ENCODE peak calls at places on chromosomes 5 and 9, in six cellular contexts. B, X, M, Z, N and K are unnamed samples.

GRCh38 chr5:74257645-74258328 is 382.7 kb downstream of the ENC1 start:
- DNase-seq in B (peak), X (peak), M (no peak), Z (peak), N (peak), K (no peak)

GRCh38 chr5:58410441-58410840 is 49.4 kb downstream of the PLK2 start:
- DNase-seq in B (no peak), X (no peak), M (no peak), Z (peak), N (peak), K (no peak)

GRCh38 chr5:32317056-32317455 is 4.3 kb upstream of the MTMR12 start:
- DNase-seq in B (no peak), X (no peak), M (no peak), Z (no peak), N (no peak), K (no peak)

GRCh38 chr5:140182075-140182709 is 7.2 kb downstream of the CYSTM1 start:
- DNase-seq in B (no peak), X (peak), M (no peak), Z (peak), N (no peak), K (no peak)

GRCh38 chr5:19424506-19424905 is 563.5 kb downstream of the CDH18 start:
- DNase-seq in B (no peak), X (no peak), M (no peak), Z (no peak), N (no peak), K (no peak)

GRCh38 chr9:73215249-73215648 is 63.6 kb downstream of the ANXA1 start:
- DNase-seq in B (no peak), X (no peak), M (no peak), Z (no peak), N (no peak), K (no peak)

GRCh38 chr5:7415123-7415522 is 19.2 kb downstream of the ADCY2 start:
- DNase-seq in B (no peak), X (no peak), M (no peak), Z (no peak), N (no peak), K (no peak)

GRCh38 chr5:1174122-1174936 is 27.1 kb upstream of the SLC6A19 start:
- DNase-seq in B (peak), X (peak), M (peak), Z (peak), N (peak), K (peak)

GRCh38 chr5:99191181-99191775 is 262.5 kb upstream of the CHD1 start:
- DNase-seq in B (no peak), X (no peak), M (no peak), Z (peak), N (no peak), K (no peak)

GRCh38 chr9:3830296-3830695 is 304.5 kb upstream of the RFX3 start:
- DNase-seq in B (no peak), X (no peak), M (no peak), Z (no peak), N (peak), K (no peak)

GRCh38 chr9:73565026-73565425 is 413.4 kb downstream of the ANXA1 start:
- DNase-seq in B (no peak), X (no peak), M (no peak), Z (peak), N (peak), K (no peak)

GRCh38 chr9:37449877-37450632 is 15.2 kb downstream of the ZBTB5 start:
- DNase-seq in B (no peak), X (no peak), M (no peak), Z (no peak), N (no peak), K (peak)